ENCODE peak calls at places on chromosome 22, in six cellular contexts. One of them, this sample, is unnamed.

GRCh38 chr22:43053176-43053575 is 36.0 kb downstream of the TTLL1 start:
- DNase-seq in sigmoid colon: no peak
- DNase-seq in prostate gland: no peak
- DNase-seq in spleen: no peak
- DNase-seq in suprapubic skin: no peak
- DNase-seq in transverse colon: no peak
- DNase-seq in this sample: no peak

GRCh38 chr22:40908895-40909294 is 42.3 kb upstream of the RBX1 start:
- DNase-seq in sigmoid colon: no peak
- DNase-seq in prostate gland: no peak
- DNase-seq in spleen: no peak
- DNase-seq in suprapubic skin: no peak
- DNase-seq in transverse colon: no peak
- DNase-seq in this sample: no peak

GRCh38 chr22:48804811-48805301 is 1022.8 kb downstream of the BRD1 start:
- DNase-seq in sigmoid colon: no peak
- DNase-seq in prostate gland: no peak
- DNase-seq in spleen: peak
- DNase-seq in suprapubic skin: no peak
- DNase-seq in transverse colon: no peak
- DNase-seq in this sample: no peak

GRCh38 chr22:28750471-28750881 is 8.6 kb downstream of the HSCB start:
- DNase-seq in sigmoid colon: no peak
- DNase-seq in prostate gland: no peak
- DNase-seq in spleen: no peak
- DNase-seq in suprapubic skin: no peak
- DNase-seq in transverse colon: no peak
- DNase-seq in this sample: no peak

GRCh38 chr22:24706732-24707476 is 67.6 kb downstream of the PIWIL3 start:
- DNase-seq in sigmoid colon: no peak
- DNase-seq in prostate gland: no peak
- DNase-seq in spleen: no peak
- DNase-seq in suprapubic skin: no peak
- DNase-seq in transverse colon: no peak
- DNase-seq in this sample: no peak

GRCh38 chr22:40345801-40346177 is 511 bp upstream of the ADSL start:
- DNase-seq in sigmoid colon: no peak
- DNase-seq in prostate gland: no peak
- DNase-seq in spleen: peak
- DNase-seq in suprapubic skin: peak
- DNase-seq in transverse colon: peak
- DNase-seq in this sample: peak

GRCh38 chr22:41217553-41218157 is 12.5 kb downstream of the L3MBTL2 start:
- DNase-seq in sigmoid colon: peak
- DNase-seq in prostate gland: peak
- DNase-seq in spleen: no peak
- DNase-seq in suprapubic skin: no peak
- DNase-seq in transverse colon: peak
- DNase-seq in this sample: peak

GRCh38 chr22:25922141-25922540 is 180.2 kb downstream of the MYO18B start:
- DNase-seq in sigmoid colon: no peak
- DNase-seq in prostate gland: no peak
- DNase-seq in spleen: no peak
- DNase-seq in suprapubic skin: no peak
- DNase-seq in transverse colon: no peak
- DNase-seq in this sample: no peak

GRCh38 chr22:25853078-25853477 is 111.1 kb downstream of the MYO18B start:
- DNase-seq in sigmoid colon: no peak
- DNase-seq in prostate gland: no peak
- DNase-seq in spleen: no peak
- DNase-seq in suprapubic skin: no peak
- DNase-seq in transverse colon: no peak
- DNase-seq in this sample: no peak

GRCh38 chr22:42743501-42743991 is 22.9 kb upstream of the A4GALT start:
- DNase-seq in sigmoid colon: peak
- DNase-seq in prostate gland: peak
- DNase-seq in spleen: peak
- DNase-seq in suprapubic skin: peak
- DNase-seq in transverse colon: peak
- DNase-seq in this sample: peak

GRCh38 chr22:30611197-30611596 is 4.2 kb downstream of the TCN2 start:
- DNase-seq in sigmoid colon: no peak
- DNase-seq in prostate gland: no peak
- DNase-seq in spleen: no peak
- DNase-seq in suprapubic skin: no peak
- DNase-seq in transverse colon: no peak
- DNase-seq in this sample: no peak

GRCh38 chr22:28246392-28246791 is 327.3 kb upstream of the PITPNB start:
- DNase-seq in sigmoid colon: no peak
- DNase-seq in prostate gland: no peak
- DNase-seq in spleen: no peak
- DNase-seq in suprapubic skin: no peak
- DNase-seq in transverse colon: no peak
- DNase-seq in this sample: no peak

GRCh38 chr22:41687901-41688364 is 734 bp downstream of the SNU13 start:
- DNase-seq in sigmoid colon: no peak
- DNase-seq in prostate gland: no peak
- DNase-seq in spleen: peak
- DNase-seq in suprapubic skin: no peak
- DNase-seq in transverse colon: peak
- DNase-seq in this sample: peak

GRCh38 chr22:48112687-48113521 is 1350.5 kb downstream of the TBC1D22A start:
- DNase-seq in sigmoid colon: no peak
- DNase-seq in prostate gland: no peak
- DNase-seq in spleen: no peak
- DNase-seq in suprapubic skin: no peak
- DNase-seq in transverse colon: no peak
- DNase-seq in this sample: no peak

GRCh38 chr22:29661355-29661754 is 57.9 kb downstream of the NF2 start:
- DNase-seq in sigmoid colon: no peak
- DNase-seq in prostate gland: no peak
- DNase-seq in spleen: no peak
- DNase-seq in suprapubic skin: no peak
- DNase-seq in transverse colon: no peak
- DNase-seq in this sample: no peak

GRCh38 chr22:20463324-20464095 is 25.9 kb upstream of the SCARF2 start:
- DNase-seq in sigmoid colon: no peak
- DNase-seq in prostate gland: no peak
- DNase-seq in spleen: peak
- DNase-seq in suprapubic skin: no peak
- DNase-seq in transverse colon: no peak
- DNase-seq in this sample: no peak

GRCh38 chr22:20811171-20811570 is 37.3 kb downstream of the SERPIND1 start:
- DNase-seq in sigmoid colon: no peak
- DNase-seq in prostate gland: no peak
- DNase-seq in spleen: no peak
- DNase-seq in suprapubic skin: peak
- DNase-seq in transverse colon: no peak
- DNase-seq in this sample: no peak

GRCh38 chr22:28977050-28977449 is 84.6 kb downstream of the C22orf31 start:
- DNase-seq in sigmoid colon: no peak
- DNase-seq in prostate gland: no peak
- DNase-seq in spleen: no peak
- DNase-seq in suprapubic skin: no peak
- DNase-seq in transverse colon: no peak
- DNase-seq in this sample: no peak

GRCh38 chr22:41915035-41915782 is at the start of gene SHISA8:
- DNase-seq in sigmoid colon: no peak
- DNase-seq in prostate gland: no peak
- DNase-seq in spleen: peak
- DNase-seq in suprapubic skin: no peak
- DNase-seq in transverse colon: peak
- DNase-seq in this sample: no peak

GRCh38 chr22:30876221-30876751 is 92.3 kb downstream of the MORC2 start:
- DNase-seq in sigmoid colon: peak
- DNase-seq in prostate gland: no peak
- DNase-seq in spleen: peak
- DNase-seq in suprapubic skin: peak
- DNase-seq in transverse colon: no peak
- DNase-seq in this sample: no peak

GRCh38 chr22:21632237-21632895 is at the start of gene CCDC116:
- DNase-seq in sigmoid colon: no peak
- DNase-seq in prostate gland: no peak
- DNase-seq in spleen: peak
- DNase-seq in suprapubic skin: no peak
- DNase-seq in transverse colon: peak
- DNase-seq in this sample: no peak

GRCh38 chr22:20205964-20206708 is 55.3 kb upstream of the CCDC188 start:
- DNase-seq in sigmoid colon: peak
- DNase-seq in prostate gland: peak
- DNase-seq in spleen: peak
- DNase-seq in suprapubic skin: no peak
- DNase-seq in transverse colon: peak
- DNase-seq in this sample: no peak

GRCh38 chr22:19791243-19791642 is 30.7 kb downstream of the TBX1 start:
- DNase-seq in sigmoid colon: no peak
- DNase-seq in prostate gland: no peak
- DNase-seq in spleen: no peak
- DNase-seq in suprapubic skin: no peak
- DNase-seq in transverse colon: no peak
- DNase-seq in this sample: no peak

GRCh38 chr22:30607939-30608338 is 965 bp downstream of the TCN2 start:
- DNase-seq in sigmoid colon: no peak
- DNase-seq in prostate gland: no peak
- DNase-seq in spleen: no peak
- DNase-seq in suprapubic skin: no peak
- DNase-seq in transverse colon: no peak
- DNase-seq in this sample: no peak

GRCh38 chr22:39174498-39175120 is 22.1 kb upstream of the CBX7 start:
- DNase-seq in sigmoid colon: peak
- DNase-seq in prostate gland: peak
- DNase-seq in spleen: peak
- DNase-seq in suprapubic skin: peak
- DNase-seq in transverse colon: peak
- DNase-seq in this sample: peak

GRCh38 chr22:42725606-42726355 is 5.1 kb upstream of the A4GALT start:
- DNase-seq in sigmoid colon: no peak
- DNase-seq in prostate gland: no peak
- DNase-seq in spleen: no peak
- DNase-seq in suprapubic skin: no peak
- DNase-seq in transverse colon: no peak
- DNase-seq in this sample: no peak

GRCh38 chr22:25388415-25388814 is 169.0 kb downstream of the CRYBB2 start:
- DNase-seq in sigmoid colon: no peak
- DNase-seq in prostate gland: no peak
- DNase-seq in spleen: peak
- DNase-seq in suprapubic skin: no peak
- DNase-seq in transverse colon: no peak
- DNase-seq in this sample: no peak

GRCh38 chr22:33476206-33476605 is 418.0 kb upstream of the SYN3 start:
- DNase-seq in sigmoid colon: no peak
- DNase-seq in prostate gland: no peak
- DNase-seq in spleen: no peak
- DNase-seq in suprapubic skin: no peak
- DNase-seq in transverse colon: no peak
- DNase-seq in this sample: no peak

GRCh38 chr22:33474587-33474986 is 416.4 kb upstream of the SYN3 start:
- DNase-seq in sigmoid colon: no peak
- DNase-seq in prostate gland: no peak
- DNase-seq in spleen: no peak
- DNase-seq in suprapubic skin: no peak
- DNase-seq in transverse colon: no peak
- DNase-seq in this sample: no peak

GRCh38 chr22:33470456-33470855 is 412.3 kb upstream of the SYN3 start:
- DNase-seq in sigmoid colon: no peak
- DNase-seq in prostate gland: no peak
- DNase-seq in spleen: no peak
- DNase-seq in suprapubic skin: no peak
- DNase-seq in transverse colon: no peak
- DNase-seq in this sample: no peak

GRCh38 chr22:33476716-33477115 is 418.5 kb upstream of the SYN3 start:
- DNase-seq in sigmoid colon: no peak
- DNase-seq in prostate gland: no peak
- DNase-seq in spleen: no peak
- DNase-seq in suprapubic skin: no peak
- DNase-seq in transverse colon: no peak
- DNase-seq in this sample: no peak

GRCh38 chr22:33472462-33473344 is 414.5 kb upstream of the SYN3 start:
- DNase-seq in sigmoid colon: no peak
- DNase-seq in prostate gland: no peak
- DNase-seq in spleen: no peak
- DNase-seq in suprapubic skin: no peak
- DNase-seq in transverse colon: no peak
- DNase-seq in this sample: no peak
- TF ChIP-seq POLR2AphosphoS5 in sigmoid colon: no peak
- TF ChIP-seq POLR2AphosphoS5 in prostate gland: no peak
- TF ChIP-seq POLR2AphosphoS5 in spleen: no peak
- TF ChIP-seq POLR2AphosphoS5 in suprapubic skin: no peak
- TF ChIP-seq POLR2AphosphoS5 in transverse colon: no peak
- TF ChIP-seq POLR2AphosphoS5 in this sample: no peak

GRCh38 chr22:37807410-37808293 is at the start of gene GCAT:
- DNase-seq in sigmoid colon: peak
- DNase-seq in prostate gland: peak
- DNase-seq in spleen: peak
- DNase-seq in suprapubic skin: peak
- DNase-seq in transverse colon: peak
- DNase-seq in this sample: peak
- TF ChIP-seq POLR2A in sigmoid colon: peak
- TF ChIP-seq POLR2A in prostate gland: peak
- TF ChIP-seq POLR2A in spleen: no peak
- TF ChIP-seq POLR2A in suprapubic skin: no peak
- TF ChIP-seq POLR2A in transverse colon: peak
- TF ChIP-seq POLR2A in this sample: peak

DNA sequence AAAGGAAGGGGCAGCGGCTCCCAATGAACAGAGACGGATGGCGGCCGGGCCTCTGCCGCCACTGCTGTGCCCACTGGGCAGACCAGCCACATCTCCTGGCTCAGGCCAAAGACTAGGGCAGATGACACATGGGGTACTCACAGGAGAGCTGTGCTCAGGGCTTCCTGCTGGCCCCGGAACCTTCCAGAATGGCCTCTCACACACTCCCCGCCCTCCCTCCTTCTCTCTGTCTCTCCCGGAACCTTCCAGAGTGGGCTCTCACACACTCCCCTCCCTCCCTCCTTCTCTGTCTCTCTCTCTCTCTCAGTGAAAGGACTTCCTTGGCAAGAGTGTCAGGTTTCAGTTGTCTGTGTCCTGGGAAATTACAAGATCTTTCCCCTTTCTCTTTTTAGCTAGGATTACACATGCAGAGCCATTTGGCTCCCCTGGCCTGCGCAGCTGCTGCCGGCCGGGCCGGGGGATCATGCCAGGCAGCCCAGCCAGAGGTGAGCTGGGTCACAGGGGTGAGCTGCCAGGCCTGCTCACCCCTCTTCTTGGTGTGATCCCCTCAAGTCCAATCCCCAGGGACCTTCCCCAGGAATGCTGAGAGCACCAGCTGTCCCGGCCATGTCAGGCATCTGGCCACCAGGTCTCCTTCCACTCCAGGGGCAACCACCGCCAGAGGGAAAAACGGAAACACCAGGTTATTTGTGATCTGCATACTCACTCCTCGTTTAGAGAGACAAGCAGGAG is 45.3 kb upstream of the ADA2 start:
- DNase-seq in sigmoid colon: no peak
- DNase-seq in prostate gland: no peak
- DNase-seq in spleen: no peak
- DNase-seq in suprapubic skin: no peak
- DNase-seq in transverse colon: no peak
- DNase-seq in this sample: peak
- TF ChIP-seq POLR2AphosphoS5 in sigmoid colon: peak
- TF ChIP-seq POLR2AphosphoS5 in prostate gland: peak
- TF ChIP-seq POLR2AphosphoS5 in spleen: no peak
- TF ChIP-seq POLR2AphosphoS5 in suprapubic skin: no peak
- TF ChIP-seq POLR2AphosphoS5 in transverse colon: no peak
- TF ChIP-seq POLR2AphosphoS5 in this sample: no peak

GRCh38 chr22:36287881-36288515 is 35.1 kb downstream of the APOL1 start:
- DNase-seq in sigmoid colon: peak
- DNase-seq in prostate gland: peak
- DNase-seq in spleen: peak
- DNase-seq in suprapubic skin: no peak
- DNase-seq in transverse colon: no peak
- DNase-seq in this sample: peak
- TF ChIP-seq POLR2A in sigmoid colon: no peak
- TF ChIP-seq POLR2A in prostate gland: no peak
- TF ChIP-seq POLR2A in spleen: no peak
- TF ChIP-seq POLR2A in suprapubic skin: no peak
- TF ChIP-seq POLR2A in transverse colon: no peak
- TF ChIP-seq POLR2A in this sample: no peak